ENCODE peak calls at places on chromosome 10, in four cellular contexts. E is fibroblast of villous mesenchyme, Z is brain microvascular endothelial cell, T is kidney. D is an unnamed sample.

GRCh38 chr10:90787906-90788491 is 69.8 kb downstream of the HTR7 start:
- DNase-seq in Z (peak; percentile 37), E (peak; percentile 44), T (no peak), D (no peak)

GRCh38 chr10:74825033-74825370 is 1.4 kb upstream of the KAT6B start:
- DNase-seq in E (no peak), T (peak; percentile 89), Z (no peak), D (no peak)

GRCh38 chr10:52706347-52707070 is 66.1 kb downstream of the MBL2 start:
- DNase-seq in T (no peak), E (no peak), Z (no peak), D (no peak)

GRCh38 chr10:84908491-84908890 is 580.1 kb downstream of the CCSER2 start:
- DNase-seq in Z (no peak), E (no peak), T (no peak), D (no peak)

GRCh38 chr10:69092959-69093850 is 5.3 kb downstream of the SRGN start:
- DNase-seq in T (no peak), Z (peak; percentile 80), E (peak; percentile 93), D (no peak)

GRCh38 chr10:28761084-28761875 is 84.0 kb downstream of the BAMBI start:
- DNase-seq in T (no peak), E (no peak), Z (peak; percentile 16), D (no peak)

GRCh38 chr10:1923586-1923985 is 186.3 kb upstream of the ADARB2 start:
- DNase-seq in T (no peak), Z (no peak), E (no peak), D (no peak)

GRCh38 chr10:94627511-94627910 is 56.0 kb upstream of the CYP2C18 start:
- DNase-seq in E (no peak), Z (no peak), T (no peak), D (no peak)

GRCh38 chr10:847868-848267 is 83.6 kb downstream of the LARP4B start:
- DNase-seq in Z (no peak), T (no peak), E (no peak), D (no peak)

GRCh38 chr10:89475567-89475966 is 59.8 kb downstream of the SLC16A12 start:
- DNase-seq in E (peak; percentile 59), T (no peak), Z (no peak), D (no peak)

GRCh38 chr10:47023237-47024045 is 112.2 kb downstream of the PTPN20 start:
- DNase-seq in Z (no peak), E (no peak), T (no peak), D (no peak)

GRCh38 chr10:69229565-69229886 is 9.4 kb downstream of the HKDC1 start:
- DNase-seq in E (no peak), Z (no peak), T (no peak), D (no peak)

GRCh38 chr10:35236739-35237138 is 99.6 kb upstream of the CCNY start:
- DNase-seq in Z (peak; percentile 25), E (peak; percentile 19), T (no peak), D (no peak)

GRCh38 chr10:80275135-80275498 is 14.3 kb downstream of the MAT1A start:
- DNase-seq in T (no peak), Z (no peak), E (no peak), D (no peak)

GRCh38 chr10:13105184-13105583 is 5.2 kb downstream of the OPTN start:
- DNase-seq in E (peak; percentile 78), T (no peak), Z (no peak), D (no peak)

GRCh38 chr10:121324678-121325213 is 273.5 kb downstream of the FGFR2 start:
- DNase-seq in Z (no peak), E (no peak), T (peak; percentile 78), D (no peak)

GRCh38 chr10:63376560-63377304 is 89.0 kb downstream of the JMJD1C start:
- DNase-seq in T (no peak), E (peak; percentile 72), Z (peak; percentile 43), D (peak; percentile 51)

GRCh38 chr10:76624470-76624869 is 1013.1 kb downstream of the KCNMA1 start:
- DNase-seq in Z (no peak), E (no peak), T (no peak), D (no peak)

GRCh38 chr10:24884316-24884715 is 68.1 kb downstream of the PRTFDC1 start:
- DNase-seq in E (no peak), Z (no peak), T (no peak), D (no peak)

GRCh38 chr10:30396282-30396681 is 37.7 kb upstream of the MAP3K8 start:
- DNase-seq in T (no peak), Z (no peak), E (no peak), D (no peak)

GRCh38 chr10:29896053-29896452 is 163.3 kb downstream of the JCAD start:
- DNase-seq in E (no peak), Z (peak; percentile 42), T (no peak), D (no peak)

GRCh38 chr10:122462533-122463465 is 1.4 kb downstream of the HTRA1 start:
- DNase-seq in Z (peak; percentile 49), E (peak; percentile 56), T (peak; percentile 83), D (no peak)

GRCh38 chr10:75099952-75100763 is 11.3 kb upstream of the SAMD8 start:
- DNase-seq in Z (peak; percentile 48), E (peak; percentile 61), T (peak; percentile 91), D (no peak)

GRCh38 chr10:124530215-124530665 is 68.6 kb downstream of the LHPP start:
- DNase-seq in E (peak; percentile 79), Z (peak; percentile 66), T (peak; percentile 94), D (peak; percentile 17)

GRCh38 chr10:107474650-107475049 is 310.1 kb upstream of the SORCS1 start:
- DNase-seq in E (no peak), T (no peak), Z (no peak), D (no peak)

GRCh38 chr10:64394744-64395143 is 873.5 kb downstream of the REEP3 start:
- DNase-seq in T (no peak), E (no peak), Z (peak; percentile 73), D (peak; percentile 29)

GRCh38 chr10:127963136-127963535 is 56.2 kb downstream of the PTPRE start:
- DNase-seq in Z (no peak), E (no peak), T (no peak), D (no peak)

GRCh38 chr10:112716924-112717348 is 233.1 kb upstream of the TCF7L2 start:
- DNase-seq in Z (peak; percentile 58), T (no peak), E (peak; percentile 41), D (no peak)

GRCh38 chr10:116888380-116889055 is 39.2 kb downstream of the ENO4 start:
- DNase-seq in Z (peak; percentile 80), E (peak; percentile 79), T (no peak), D (peak; percentile 37)

GRCh38 chr10:61786728-61787127 is 114.8 kb upstream of the ARID5B start:
- DNase-seq in T (no peak), E (peak; percentile 84), Z (peak; percentile 73), D (peak; percentile 34)

GRCh38 chr10:106999118-106999707 is 165.3 kb downstream of the SORCS1 start:
- DNase-seq in Z (no peak), T (no peak), E (no peak), D (no peak)

GRCh38 chr10:22505923-22506685 is 160.8 kb downstream of the SPAG6 start:
- DNase-seq in E (peak; percentile 82), Z (no peak), T (no peak), D (no peak)

GRCh38 chr10:132906106-132906505 is 36.3 kb downstream of the CFAP46 start:
- DNase-seq in Z (no peak), T (peak; percentile 37), E (no peak), D (no peak)

GRCh38 chr10:104777086-104777799 is 136.2 kb downstream of the SORCS3 start:
- DNase-seq in T (no peak), Z (no peak), E (no peak), D (no peak)

GRCh38 chr10:5157501-5157900 is 27.4 kb downstream of the AKR1C8 start:
- DNase-seq in T (no peak), E (no peak), Z (no peak), D (no peak)

GRCh38 chr10:90674461-90674860 is 183.4 kb downstream of the HTR7 start:
- DNase-seq in T (no peak), E (no peak), Z (no peak), D (no peak)

GRCh38 chr10:71833451-71834342 is 17.4 kb downstream of the PSAP start:
- DNase-seq in T (peak; percentile 51), Z (no peak), E (no peak), D (no peak)

GRCh38 chr10:71830726-71831125 is 20.3 kb downstream of the PSAP start:
- DNase-seq in E (no peak), T (no peak), Z (no peak), D (no peak)

GRCh38 chr10:71834343-71834674 is 16.7 kb downstream of the PSAP start:
- DNase-seq in E (no peak), T (peak; percentile 69), Z (no peak), D (no peak)

GRCh38 chr10:71832967-71833366 is 18.1 kb downstream of the PSAP start:
- DNase-seq in Z (no peak), T (no peak), E (no peak), D (no peak)

GRCh38 chr10:71831646-71832552 is 19.2 kb downstream of the PSAP start:
- DNase-seq in Z (peak; percentile 69), T (no peak), E (no peak), D (no peak)
- TF ChIP-seq CTCF in Z (peak; percentile 18), T (no peak), E (no peak), D (no peak)

GRCh38 chr10:6504296-6504695 is 75.8 kb downstream of the PRKCQ start:
- DNase-seq in T (no peak), Z (no peak), E (no peak), D (no peak)

GRCh38 chr10:6507311-6507710 is 72.8 kb downstream of the PRKCQ start:
- DNase-seq in E (no peak), T (no peak), Z (no peak), D (no peak)

GRCh38 chr10:6503171-6503570 is 76.9 kb downstream of the PRKCQ start:
- DNase-seq in E (no peak), Z (no peak), T (no peak), D (no peak)

GRCh38 chr10:6501931-6502330 is 78.1 kb downstream of the PRKCQ start:
- DNase-seq in E (no peak), Z (no peak), T (no peak), D (no peak)

DNA sequence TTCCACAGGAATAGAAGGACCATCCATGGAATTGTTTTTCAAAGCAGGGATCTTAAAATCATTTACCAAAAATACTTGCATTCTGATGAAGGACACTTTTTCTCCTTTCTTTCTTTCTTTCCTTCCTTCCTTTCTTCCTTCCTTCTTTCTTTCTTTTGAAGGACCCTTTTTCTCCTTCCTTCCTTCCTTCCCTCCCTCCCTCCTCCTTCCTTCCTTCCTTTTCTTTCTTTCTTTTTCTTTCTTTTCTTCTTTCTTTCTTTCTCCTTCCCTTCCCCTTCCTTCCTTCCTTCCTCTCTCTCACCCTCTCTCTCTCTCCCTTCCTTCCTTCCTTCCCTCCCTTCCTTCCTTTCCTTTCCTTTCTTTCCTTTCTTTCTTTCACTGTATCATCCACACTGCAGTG is 74.8 kb downstream of the PRKCQ start:
- DNase-seq in E (no peak), T (no peak), Z (no peak), D (no peak)
- H3K4me3 ChIP-seq in E (no peak overlapping the region), T (no peak overlapping the region), Z (no peak overlapping the region), D (no peak overlapping the region)

GRCh38 chr10:11175823-11176243 is 158.2 kb downstream of the CELF2 start:
- DNase-seq in T (no peak), E (no peak), Z (no peak), D (no peak)
- TF ChIP-seq CTCF in T (no peak), E (no peak), Z (no peak), D (no peak)

GRCh38 chr10:126080303-126080825 is 184.0 kb downstream of the FANK1 start:
- DNase-seq in Z (no peak), T (no peak), E (no peak), D (no peak)

GRCh38 chr10:126075009-126075408 is 178.6 kb downstream of the FANK1 start:
- DNase-seq in E (no peak), T (no peak), Z (no peak), D (no peak)

GRCh38 chr10:126084369-126084768 is 188.0 kb downstream of the FANK1 start:
- DNase-seq in E (no peak), T (no peak), Z (no peak), D (no peak)

GRCh38 chr10:126082067-126082466 is 185.7 kb downstream of the FANK1 start:
- DNase-seq in T (no peak), Z (no peak), E (no peak), D (no peak)

GRCh38 chr10:126080879-126081331 is 184.5 kb downstream of the FANK1 start:
- DNase-seq in Z (peak; percentile 51), T (no peak), E (peak; percentile 60), D (peak; percentile 67)
- H3K4me3 ChIP-seq in Z (no peak overlapping the region), T (no peak overlapping the region), E (no peak overlapping the region), D (peak overlapping the region; percentile 15)

D was measured in AG04449.